ENCODE peak calls at places on chromosome 14, in five cellular contexts. O is GM12878, V is HEK293T, W is NT2/D1, T is HepG2. B is an unnamed sample.

GRCh38 chr14:97337670-97338069 is 540.5 kb downstream of the VRK1 start:
- DNase-seq in O (no peak), V (no peak), W (no peak), T (no peak), B (no peak)

GRCh38 chr14:89678715-89679220 is 261.7 kb upstream of the FOXN3 start:
- DNase-seq in O (no peak), V (no peak), W (no peak), T (no peak), B (no peak)

GRCh38 chr14:59630281-59630963 is 53.8 kb upstream of the CCDC175 start:
- DNase-seq in O (no peak), V (peak; percentile 71), W (no peak), T (no peak), B (no peak)

GRCh38 chr14:28773917-28774691 is 7.5 kb downstream of the FOXG1 start:
- DNase-seq in O (no peak), V (peak; percentile 72), W (no peak), T (no peak), B (no peak)

GRCh38 chr14:96584199-96584906 is 82.2 kb downstream of the PAPOLA start:
- DNase-seq in O (no peak), V (peak; percentile 81), W (peak; percentile 46), T (peak; percentile 65), B (peak; percentile 85)

GRCh38 chr14:105525861-105526780 is at the start of gene TMEM121:
- DNase-seq in O (no peak), V (peak; percentile 63), W (no peak), T (no peak), B (no peak)

GRCh38 chr14:105470812-105471771 is 3.5 kb upstream of the CRIP2 start:
- DNase-seq in O (no peak), V (peak; percentile 42), W (no peak), T (no peak), B (no peak)

GRCh38 chr14:91417983-91418386 is 365 bp upstream of the CCDC88C start:
- DNase-seq in O (no peak), V (peak; percentile 62), W (no peak), T (peak; percentile 39), B (peak; percentile 82)

GRCh38 chr14:21860172-21860571 is 186.6 kb upstream of the OR4E1 start:
- DNase-seq in O (no peak), V (peak; percentile 22), W (peak; percentile 28), T (peak; percentile 30), B (peak; percentile 67)

GRCh38 chr14:38992067-38992835 is 110.8 kb downstream of the SEC23A start:
- DNase-seq in O (no peak), V (no peak), W (no peak), T (no peak), B (no peak)

GRCh38 chr14:76149196-76149595 is 2.5 kb upstream of the GPATCH2L start:
- DNase-seq in O (no peak), V (no peak), W (no peak), T (no peak), B (no peak)

GRCh38 chr14:104676694-104677505 is 12.5 kb upstream of the INF2 start:
- DNase-seq in O (no peak), V (no peak), W (no peak), T (peak; percentile 55), B (peak; percentile 74)

GRCh38 chr14:95064734-95065133 is 92.6 kb downstream of the DICER1 start:
- DNase-seq in O (no peak), V (no peak), W (no peak), T (no peak), B (no peak)

GRCh38 chr14:20469242-20469889 is at the start of gene PNP:
- DNase-seq in O (peak; percentile 65), V (peak; percentile 93), W (peak; percentile 72), T (peak; percentile 88), B (peak; percentile 96)

GRCh38 chr14:88079624-88080023 is 74.7 kb downstream of the GPR65 start:
- DNase-seq in O (no peak), V (no peak), W (no peak), T (no peak), B (no peak)

GRCh38 chr14:33254876-33255275 is 316.2 kb downstream of the NPAS3 start:
- DNase-seq in O (no peak), V (no peak), W (no peak), T (no peak), B (no peak)

GRCh38 chr14:26703967-26704366 is 106.1 kb upstream of the NOVA1 start:
- DNase-seq in O (no peak), V (no peak), W (no peak), T (no peak), B (no peak)

GRCh38 chr14:65356327-65356836 is 56.1 kb upstream of the FUT8 start:
- DNase-seq in O (no peak), V (no peak), W (no peak), T (peak; percentile 55), B (no peak)

GRCh38 chr14:96363751-96364336 is 518 bp downstream of the GSKIP start:
- DNase-seq in O (no peak), V (peak; percentile 36), W (peak; percentile 15), T (peak; percentile 48), B (no peak)

GRCh38 chr14:87805315-87805723 is 187.7 kb downstream of the GALC start:
- DNase-seq in O (no peak), V (peak; percentile 53), W (peak; percentile 25), T (peak; percentile 9), B (peak; percentile 29)

DNA sequence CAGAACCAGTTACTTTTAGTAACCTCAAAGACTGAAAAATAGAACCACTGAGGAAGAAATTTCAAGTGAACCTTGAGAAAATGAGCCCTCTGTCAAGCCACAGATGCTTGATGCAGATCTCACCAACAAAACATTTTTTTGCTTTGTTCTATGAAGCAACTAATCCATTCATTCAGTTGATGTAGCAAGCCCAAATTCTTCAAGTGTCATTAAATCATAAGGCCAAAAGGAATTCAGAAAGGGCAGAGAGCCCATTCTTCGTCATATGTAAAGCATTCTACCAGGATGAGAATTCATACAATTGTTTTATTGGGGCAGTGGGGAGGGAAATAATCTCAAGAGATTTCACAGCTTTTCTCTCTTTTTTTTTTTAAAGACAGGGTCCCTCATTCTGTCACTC is 218.0 kb upstream of the RGS6 start:
- DNase-seq in O (no peak), V (no peak), W (no peak), T (no peak), B (no peak)
- TF ChIP-seq SUZ12 in O (no peak), V (no peak), W (no peak), T (no peak), B (no peak)

GRCh38 chr14:61470261-61470953 is 149.0 kb downstream of the PRKCH start:
- DNase-seq in O (no peak), V (no peak), W (peak; percentile 33), T (no peak), B (no peak)

GRCh38 chr14:61471297-61471980 is 150.1 kb downstream of the PRKCH start:
- DNase-seq in O (no peak), V (no peak), W (no peak), T (no peak), B (no peak)

GRCh38 chr14:61472801-61473376 is 151.5 kb downstream of the PRKCH start:
- DNase-seq in O (no peak), V (no peak), W (no peak), T (no peak), B (no peak)

GRCh38 chr14:61470954-61471279 is 149.5 kb downstream of the PRKCH start:
- DNase-seq in O (no peak), V (no peak), W (no peak), T (no peak), B (no peak)

GRCh38 chr14:61472025-61472672 is 150.8 kb downstream of the PRKCH start:
- DNase-seq in O (no peak), V (no peak), W (no peak), T (peak; percentile 90), B (no peak)
- TF ChIP-seq SUZ12 in O (no peak), V (no peak), W (no peak), T (no peak), B (no peak)

DNA sequence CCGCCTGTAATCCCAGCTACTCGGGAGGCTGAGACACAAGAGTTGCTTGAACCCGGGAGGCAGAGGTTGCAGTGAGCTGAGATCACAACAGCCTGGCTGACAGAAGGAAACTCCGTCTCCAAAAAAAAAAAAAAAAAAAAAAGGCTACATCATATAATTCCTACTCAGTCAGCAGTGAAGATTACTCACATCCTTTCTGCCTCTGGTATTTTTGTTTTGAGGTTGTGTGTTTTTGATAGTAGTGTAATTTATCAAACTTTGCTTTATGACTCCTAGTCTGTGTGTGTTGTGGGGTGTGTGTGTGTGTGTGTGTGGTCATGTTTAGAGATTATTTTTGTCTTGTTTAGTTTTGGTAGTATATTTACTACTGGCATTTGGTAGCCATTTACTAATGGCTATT is 29.8 kb upstream of the DLGAP5 start:
- DNase-seq in O (no peak), V (no peak), W (no peak), T (no peak), B (no peak)
- TF ChIP-seq SUZ12 in O (no peak), V (no peak), W (no peak), T (no peak), B (no peak)

DNA sequence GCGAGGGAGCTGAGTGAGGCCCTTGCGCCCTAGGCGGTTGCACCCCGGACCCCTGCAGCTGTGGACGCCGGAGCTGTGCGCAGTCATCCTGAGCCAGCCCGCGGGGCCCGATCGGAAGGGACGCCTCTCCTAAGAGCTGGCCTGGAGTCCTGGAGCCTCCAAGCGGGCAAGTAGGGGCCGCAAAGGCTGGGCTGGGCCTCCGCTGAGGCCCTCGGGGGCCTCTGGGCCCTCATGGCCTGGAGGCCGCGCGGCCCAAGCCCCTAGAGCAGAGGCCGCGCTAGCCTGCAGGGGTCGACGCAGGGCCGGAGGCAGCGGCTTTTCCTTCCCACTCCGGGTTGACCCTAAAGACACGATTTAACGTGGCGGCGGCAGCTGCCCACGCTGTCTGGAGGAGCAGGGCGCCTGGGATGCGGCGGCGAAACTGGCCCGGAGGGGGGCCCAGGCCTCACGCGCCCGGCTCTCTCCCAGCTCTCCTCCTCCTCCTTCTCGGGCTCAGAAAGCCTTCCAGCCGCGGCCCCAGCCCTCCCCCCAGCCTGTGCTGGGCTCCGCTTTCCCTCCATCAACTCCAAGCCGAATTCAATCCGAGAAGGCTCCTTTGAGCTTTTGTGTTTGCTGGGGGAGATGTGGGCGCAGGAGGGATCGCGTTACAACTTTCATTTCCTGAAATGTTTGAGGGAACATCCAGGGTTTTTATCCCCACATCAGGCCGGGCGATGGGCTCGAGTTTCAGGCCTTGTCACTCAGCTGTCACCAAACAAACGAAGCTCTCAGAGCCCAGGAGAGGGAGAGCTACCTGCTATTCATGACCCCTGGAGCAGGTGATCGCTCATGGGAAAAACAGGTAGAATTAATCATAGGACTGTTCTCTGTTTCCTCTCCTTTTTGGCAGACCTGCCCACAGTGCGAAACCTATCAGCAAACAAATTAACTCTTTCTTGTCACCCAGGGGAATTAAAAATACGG is 11.5 kb downstream of the SIX1 start:
- DNase-seq in O (no peak), V (no peak), W (no peak), T (no peak), B (peak; percentile 82)
- TF ChIP-seq SUZ12 in O (no peak), V (no peak), W (no peak), T (no peak), B (peak; percentile 78)